ENCODE peak calls at places on chromosomes 11 and 22, in six cellular contexts. H is erythroblast, S is endothelial cell of umbilical vein, T is A549, X is stomach, W is body of pancreas. V is an unnamed sample.

GRCh38 chr11:120632579-120632978 is 121.0 kb downstream of the GRIK4 start:
- DNase-seq in H (no peak), S (no peak), T (peak), X (no peak), W (no peak), V (no peak)

GRCh38 chr11:78228467-78228866 is 39.7 kb downstream of the USP35 start:
- DNase-seq in H (peak), S (peak), T (peak), X (no peak), W (peak), V (no peak)

GRCh38 chr11:9732453-9732852 is 68.6 kb downstream of the SWAP70 start:
- DNase-seq in H (no peak), S (no peak), T (no peak), X (no peak), W (no peak), V (no peak)

GRCh38 chr11:9203715-9204311 is 61.3 kb downstream of the DENND5A start:
- DNase-seq in H (no peak), S (peak), T (no peak), X (no peak), W (no peak), V (no peak)

GRCh38 chr11:112457532-112457931 is 196.9 kb upstream of the PLET1 start:
- DNase-seq in H (no peak), S (no peak), T (no peak), X (no peak), W (no peak), V (no peak)

GRCh38 chr11:44805596-44805995 is 78.8 kb downstream of the TSPAN18 start:
- DNase-seq in H (no peak), S (no peak), T (no peak), X (no peak), W (no peak), V (no peak)

GRCh38 chr11:126175261-126175885 is 36.1 kb downstream of the RPUSD4 start:
- DNase-seq in H (no peak), S (peak), T (no peak), X (no peak), W (no peak), V (no peak)

GRCh38 chr11:34426766-34427170 is 12.0 kb upstream of the CAT start:
- DNase-seq in H (peak), S (no peak), T (no peak), X (no peak), W (no peak), V (no peak)

GRCh38 chr22:48753752-48754517 is 1073.7 kb downstream of the BRD1 start:
- DNase-seq in H (no peak), S (no peak), T (no peak), X (peak), W (no peak), V (peak)

GRCh38 chr11:66570117-66570825 is 1.9 kb upstream of the CTSF start:
- DNase-seq in H (no peak), S (no peak), T (no peak), X (no peak), W (no peak), V (no peak)

GRCh38 chr11:9150501-9150900 is 59.1 kb upstream of the SCUBE2 start:
- DNase-seq in H (no peak), S (peak), T (no peak), X (no peak), W (no peak), V (no peak)

GRCh38 chr11:98069861-98070260 is 950.9 kb upstream of the CNTN5 start:
- DNase-seq in H (no peak), S (no peak), T (no peak), X (no peak), W (no peak), V (no peak)

GRCh38 chr11:876550-876949 is 33.9 kb downstream of the TSPAN4 start:
- DNase-seq in H (no peak), S (no peak), T (no peak), X (no peak), W (peak), V (no peak)

GRCh38 chr11:43693731-43694130 is 13.2 kb downstream of the HSD17B12 start:
- DNase-seq in H (peak), S (no peak), T (no peak), X (no peak), W (no peak), V (no peak)

GRCh38 chr11:71568707-71569349 is 3.5 kb downstream of the KRTAP5-10 start:
- DNase-seq in H (no peak), S (no peak), T (no peak), X (no peak), W (no peak), V (no peak)

GRCh38 chr11:56885182-56885581 is 103.5 kb upstream of the OR5AK2 start:
- DNase-seq in H (no peak), S (no peak), T (no peak), X (peak), W (peak), V (peak)

GRCh38 chr11:12238420-12238819 is 128.0 kb downstream of the MICAL2 start:
- DNase-seq in H (no peak), S (no peak), T (no peak), X (no peak), W (no peak), V (no peak)

GRCh38 chr11:36577859-36578258 is 10.1 kb downstream of the RAG1 start:
- DNase-seq in H (no peak), S (no peak), T (no peak), X (no peak), W (no peak), V (no peak)

GRCh38 chr22:43375951-43376455 is 32.8 kb upstream of the SCUBE1 start:
- DNase-seq in H (no peak), S (no peak), T (no peak), X (no peak), W (no peak), V (no peak)

GRCh38 chr22:23212061-23213030 is 32.0 kb downstream of the BCR start:
- DNase-seq in H (no peak), S (no peak), T (no peak), X (no peak), W (no peak), V (no peak)

GRCh38 chr22:43147821-43148220 is 3.5 kb upstream of the TSPO start:
- DNase-seq in H (no peak), S (no peak), T (no peak), X (no peak), W (no peak), V (no peak)

GRCh38 chr22:49007013-49007653 is 820.5 kb downstream of the BRD1 start:
- DNase-seq in H (no peak), S (no peak), T (no peak), X (peak), W (peak), V (no peak)

GRCh38 chr11:35524780-35525179 is 636 bp downstream of the PAMR1 start:
- DNase-seq in H (no peak), S (no peak), T (no peak), X (no peak), W (no peak), V (no peak)

GRCh38 chr11:35523861-35524260 is 1.6 kb downstream of the PAMR1 start:
- DNase-seq in H (no peak), S (no peak), T (no peak), X (no peak), W (no peak), V (no peak)

GRCh38 chr11:35523351-35523768 is 2.1 kb downstream of the PAMR1 start:
- DNase-seq in H (no peak), S (no peak), T (no peak), X (no peak), W (no peak), V (no peak)

GRCh38 chr11:35526370-35526792 is 965 bp upstream of the PAMR1 start:
- DNase-seq in H (no peak), S (no peak), T (no peak), X (no peak), W (no peak), V (no peak)

GRCh38 chr11:35525501-35526175 is at the start of gene PAMR1:
- DNase-seq in H (no peak), S (no peak), T (no peak), X (peak), W (peak), V (peak)
- TF ChIP-seq POLR2A in H (no peak), S (no peak), T (no peak), X (no peak), W (no peak), V (no peak)

GRCh38 chr11:3220521-3221407 is 2.2 kb upstream of the MRGPRG start:
- DNase-seq in H (no peak), S (no peak), T (no peak), X (peak), W (no peak), V (no peak)
- TF ChIP-seq POLR2A in H (no peak), S (no peak), T (no peak), X (no peak), W (no peak), V (no peak)

GRCh38 chr11:65071907-65072630 is 11.8 kb downstream of the CDCA5 start:
- DNase-seq in H (no peak), S (no peak), T (no peak), X (no peak), W (no peak), V (no peak)
- TF ChIP-seq POLR2A in H (no peak), S (no peak), T (no peak), X (no peak), W (no peak), V (no peak)

GRCh38 chr22:31291403-31291715 is 929 bp downstream of the PIK3IP1 start:
- DNase-seq in H (peak), S (no peak), T (no peak), X (no peak), W (no peak), V (no peak)

GRCh38 chr22:31288496-31289235 is 3.6 kb downstream of the PIK3IP1 start:
- DNase-seq in H (no peak), S (no peak), T (no peak), X (no peak), W (no peak), V (no peak)

GRCh38 chr22:31289335-31289734 is 3.0 kb downstream of the PIK3IP1 start:
- DNase-seq in H (no peak), S (no peak), T (no peak), X (peak), W (no peak), V (no peak)

GRCh38 chr22:31290494-31291402 is 1.5 kb downstream of the PIK3IP1 start:
- DNase-seq in H (peak), S (peak), T (peak), X (peak), W (peak), V (peak)

GRCh38 chr22:31291716-31292644 is at the start of gene PIK3IP1:
- DNase-seq in H (peak), S (peak), T (peak), X (peak), W (peak), V (peak)
- TF ChIP-seq POLR2A in H (peak), S (peak), T (no peak), X (no peak), W (peak), V (peak)

DNA sequence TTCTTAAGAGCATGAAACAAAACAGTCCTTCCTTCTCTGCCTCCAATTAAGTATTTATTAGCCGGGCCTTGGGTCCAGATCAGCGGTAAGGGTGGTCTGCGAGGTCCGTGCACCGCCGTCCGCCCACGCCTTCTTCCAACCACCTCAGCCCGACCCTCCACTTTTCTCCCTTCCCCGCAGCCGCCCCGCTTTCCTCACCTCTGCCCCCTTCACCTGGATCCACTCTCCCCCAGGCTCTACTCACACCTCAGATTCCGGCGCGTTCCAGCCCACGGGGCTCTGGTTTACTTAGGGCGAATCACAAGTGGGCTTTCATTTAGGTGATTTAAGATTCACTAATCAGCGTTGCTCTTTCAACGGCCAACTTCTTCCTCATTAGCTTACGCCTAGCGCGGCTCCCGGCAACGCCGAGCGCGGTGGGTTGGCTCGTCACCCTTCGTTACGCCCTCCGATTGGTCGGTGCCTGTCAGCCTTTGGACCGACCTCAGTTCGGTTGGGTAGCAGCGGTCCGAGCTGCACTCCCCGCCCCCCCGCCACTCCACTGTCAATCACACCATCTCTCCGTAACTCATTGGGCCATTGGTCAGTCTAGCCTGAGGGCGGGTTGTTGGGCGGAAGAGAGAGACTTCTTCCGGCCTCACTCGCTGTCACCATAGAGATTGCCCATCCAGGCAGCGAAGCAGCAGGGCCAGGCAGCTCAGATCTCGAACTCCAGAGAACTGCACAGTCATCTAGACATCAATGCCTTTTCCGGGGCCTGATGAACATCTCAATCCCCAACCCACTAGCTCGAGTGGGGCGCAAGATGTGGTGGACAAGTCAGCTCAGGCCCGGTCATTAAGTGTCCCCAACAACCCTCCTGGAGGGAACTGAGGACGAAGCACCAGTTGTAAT is at the start of gene TMEM218:
- DNase-seq in H (peak), S (peak), T (peak), X (peak), W (peak), V (peak)
- TF ChIP-seq POLR2A in H (peak), S (no peak), T (peak), X (no peak), W (peak), V (no peak)

GRCh38 chr11:1889941-1890855 is 1.5 kb downstream of the PRR33 start:
- DNase-seq in H (no peak), S (no peak), T (no peak), X (no peak), W (no peak), V (no peak)
- TF ChIP-seq POLR2A in H (no peak), S (no peak), T (no peak), X (no peak), W (no peak), V (no peak)

V was measured in prostate gland.